ENCODE peak calls at places on chromosomes 6 and 20, in five cellular contexts. L is cardiac fibroblast, V is mucosa of descending colon, J is glutamatergic neuron, I is astrocyte of the cerebellum. B is an unnamed sample.

GRCh38 chr20:18879262-18879661 is 65.7 kb downstream of the SCP2D1 start:
- DNase-seq in L (no peak), V (no peak), J (no peak), I (no peak), B (no peak)

GRCh38 chr20:32010096-32010495 is at the start of gene CCM2L:
- DNase-seq in L (no peak), V (no peak), J (no peak), I (no peak), B (no peak)

GRCh38 chr20:64131406-64131805 is 24.0 kb upstream of the NPBWR2 start:
- DNase-seq in L (peak), V (no peak), J (peak), I (no peak), B (no peak)

GRCh38 chr20:59063358-59064213 is 21.0 kb upstream of the PRELID3B start:
- DNase-seq in L (peak), V (no peak), J (no peak), I (no peak), B (no peak)

GRCh38 chr6:157494132-157494705 is 113.2 kb downstream of the ZDHHC14 start:
- DNase-seq in L (no peak), V (no peak), J (no peak), I (peak), B (no peak)

GRCh38 chr20:25081065-25081729 is 744 bp downstream of the VSX1 start:
- DNase-seq in L (no peak), V (peak), J (peak), I (no peak), B (no peak)

GRCh38 chr20:2123720-2124119 is 22.1 kb downstream of the STK35 start:
- DNase-seq in L (no peak), V (no peak), J (no peak), I (no peak), B (no peak)

GRCh38 chr6:138622967-138623366 is 123.7 kb upstream of the NHSL1 start:
- DNase-seq in L (peak), V (no peak), J (no peak), I (no peak), B (no peak)

GRCh38 chr6:142210606-142211005 is 63.5 kb downstream of the VTA1 start:
- DNase-seq in L (peak), V (no peak), J (no peak), I (no peak), B (no peak)

GRCh38 chr6:157556671-157557430 is 175.9 kb downstream of the ZDHHC14 start:
- DNase-seq in L (no peak), V (no peak), J (no peak), I (no peak), B (no peak)

GRCh38 chr6:47698342-47698787 is at the start of gene ADGRF4:
- DNase-seq in L (peak), V (peak), J (no peak), I (no peak), B (no peak)

GRCh38 chr6:148890091-148890490 is 143.3 kb downstream of the UST start:
- DNase-seq in L (no peak), V (no peak), J (no peak), I (no peak), B (no peak)

GRCh38 chr6:97186416-97186999 is 96.5 kb downstream of the MMS22L start:
- DNase-seq in L (peak), V (peak), J (peak), I (peak), B (peak)

GRCh38 chr6:12354499-12354898 is 64.3 kb downstream of the EDN1 start:
- DNase-seq in L (peak), V (no peak), J (peak), I (peak), B (no peak)

GRCh38 chr20:40582531-40582930 is 106.5 kb downstream of the MAFB start:
- DNase-seq in L (no peak), V (peak), J (no peak), I (no peak), B (no peak)

GRCh38 chr6:28597217-28597835 is 71.6 kb downstream of the GPX5 start:
- DNase-seq in L (peak), V (no peak), J (no peak), I (no peak), B (peak)

GRCh38 chr6:80622641-80623040 is 516.2 kb downstream of the BCKDHB start:
- DNase-seq in L (no peak), V (no peak), J (no peak), I (no peak), B (no peak)

GRCh38 chr6:25637946-25638345 is 14.1 kb upstream of the SCGN start:
- DNase-seq in L (no peak), V (peak), J (no peak), I (no peak), B (no peak)

GRCh38 chr6:155528982-155529453 is 73.4 kb upstream of the NOX3 start:
- DNase-seq in L (peak), V (no peak), J (no peak), I (peak), B (peak)

GRCh38 chr6:150290429-150290828 is 78.4 kb upstream of the IYD start:
- DNase-seq in L (peak), V (no peak), J (no peak), I (no peak), B (no peak)

GRCh38 chr6:158068156-158068892 is 86.7 kb downstream of the SYNJ2 start:
- DNase-seq in L (no peak), V (no peak), J (no peak), I (no peak), B (no peak)

GRCh38 chr6:13508711-13509705 is 21.6 kb upstream of the GFOD1 start:
- DNase-seq in L (peak), V (no peak), J (no peak), I (peak), B (peak)

GRCh38 chr6:37503486-37503980 is 3.8 kb upstream of the CCDC167 start:
- DNase-seq in L (no peak), V (no peak), J (no peak), I (no peak), B (no peak)

GRCh38 chr20:60749804-60750602 is 502.1 kb upstream of the CDH4 start:
- DNase-seq in L (no peak), V (no peak), J (no peak), I (no peak), B (no peak)

GRCh38 chr20:46835418-46835817 is 59.2 kb upstream of the EYA2 start:
- DNase-seq in L (no peak), V (no peak), J (no peak), I (no peak), B (no peak)

GRCh38 chr6:108294787-108295625 is at the start of gene AFG1L:
- DNase-seq in L (peak), V (peak), J (peak), I (peak), B (peak)
- TF ChIP-seq CTCF in L (no peak), V (no peak), J (no peak), I (no peak), B (no peak)

GRCh38 chr6:72712921-72713320 is 91.1 kb downstream of the KCNQ5 start:
- DNase-seq in L (no peak), V (no peak), J (no peak), I (peak), B (peak)

GRCh38 chr6:72704979-72705378 is 83.1 kb downstream of the KCNQ5 start:
- DNase-seq in L (peak), V (no peak), J (no peak), I (no peak), B (no peak)

GRCh38 chr6:72715119-72715518 is 93.3 kb downstream of the KCNQ5 start:
- DNase-seq in L (no peak), V (no peak), J (no peak), I (no peak), B (no peak)

DNA sequence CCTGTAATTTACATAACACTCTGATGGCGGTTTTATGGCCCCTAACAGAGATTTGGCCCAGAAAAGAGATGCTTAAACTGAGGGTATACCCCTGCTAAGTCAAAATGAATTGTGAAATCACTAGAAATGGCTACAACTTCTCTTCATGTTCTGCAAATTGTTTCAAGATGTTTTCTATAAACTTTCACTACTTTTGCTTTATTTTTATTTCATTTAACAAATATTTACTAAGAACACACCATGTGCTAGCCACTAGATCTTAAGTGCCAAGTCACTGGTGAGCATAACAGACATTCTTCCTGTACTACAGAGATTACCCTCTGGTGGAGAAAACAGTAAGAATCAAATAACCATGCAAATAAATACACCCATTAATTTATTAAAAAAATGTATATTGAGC is 87.6 kb downstream of the KCNQ5 start:
- DNase-seq in L (no peak), V (no peak), J (no peak), I (no peak), B (peak)
- TF ChIP-seq CTCF in L (no peak), V (no peak), J (no peak), I (no peak), B (peak)

DNA sequence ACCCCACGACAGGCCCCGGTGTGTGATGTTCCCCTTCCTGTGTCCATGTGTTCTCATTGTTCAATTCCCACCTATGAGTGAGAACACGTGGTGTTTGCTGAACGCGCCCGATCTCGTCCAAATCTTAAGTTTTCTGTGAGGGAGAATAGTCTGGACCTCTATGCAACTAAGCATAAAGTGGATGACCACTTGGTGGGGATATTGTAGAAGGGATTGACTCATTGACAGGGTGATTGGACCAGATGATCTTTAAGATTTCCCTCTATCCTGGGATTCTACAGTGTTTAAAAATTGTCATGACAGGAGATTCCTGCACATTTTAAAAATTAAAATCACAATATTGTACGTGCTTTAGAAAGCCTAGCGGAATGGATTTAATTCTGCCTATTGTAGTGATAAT is 141.3 kb downstream of the TRMT11 start:
- DNase-seq in L (no peak), V (no peak), J (no peak), I (no peak), B (no peak)
- TF ChIP-seq CTCF in L (no peak), V (no peak), J (no peak), I (peak), B (no peak)

GRCh38 chr6:152948150-152948768 is 34.6 kb downstream of the FBXO5 start:
- DNase-seq in L (peak), V (peak), J (no peak), I (peak), B (no peak)
- TF ChIP-seq CTCF in L (peak), V (peak), J (peak), I (peak), B (peak)

GRCh38 chr6:66496659-66497058 is 789.6 kb upstream of the EYS start:
- DNase-seq in L (no peak), V (no peak), J (no peak), I (no peak), B (no peak)
- TF ChIP-seq CTCF in L (no peak), V (no peak), J (peak), I (peak), B (no peak)

DNA sequence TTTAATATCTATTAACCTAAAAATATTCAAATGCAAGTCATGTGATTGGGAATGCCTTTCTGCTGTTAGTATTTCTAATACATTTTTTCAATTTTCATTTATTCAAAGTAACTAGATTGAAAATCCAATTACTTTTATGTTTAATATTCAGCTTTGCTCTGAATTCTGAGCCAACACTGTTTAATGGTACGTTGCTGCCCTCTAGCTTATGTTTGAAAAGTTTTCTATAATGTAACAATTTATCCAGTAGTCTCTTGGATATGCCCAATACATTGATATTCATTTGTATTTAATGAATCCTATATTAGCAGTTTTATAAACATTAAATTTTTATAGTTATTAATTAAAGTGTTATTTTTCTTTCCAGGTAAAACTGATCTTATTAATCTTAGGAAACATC is 47.4 kb downstream of the LGSN start:
- DNase-seq in L (peak), V (no peak), J (no peak), I (peak), B (no peak)
- TF ChIP-seq CTCF in L (peak), V (no peak), J (peak), I (no peak), B (peak)

GRCh38 chr6:170522565-170523183 is 30.4 kb downstream of the PSMB1 start:
- DNase-seq in L (peak), V (no peak), J (peak), I (no peak), B (no peak)
- TF ChIP-seq CTCF in L (peak), V (no peak), J (peak), I (peak), B (peak)

GRCh38 chr6:16181429-16182359 is 52.8 kb downstream of the MYLIP start:
- DNase-seq in L (no peak), V (no peak), J (no peak), I (no peak), B (no peak)

GRCh38 chr6:16187185-16187584 is 51.2 kb upstream of the GMPR start:
- DNase-seq in L (no peak), V (no peak), J (no peak), I (no peak), B (no peak)

GRCh38 chr6:16184554-16184953 is 53.8 kb upstream of the GMPR start:
- DNase-seq in L (no peak), V (no peak), J (no peak), I (no peak), B (no peak)

GRCh38 chr6:16182428-16182827 is 53.5 kb downstream of the MYLIP start:
- DNase-seq in L (no peak), V (no peak), J (no peak), I (no peak), B (no peak)

GRCh38 chr6:16184129-16184528 is 54.3 kb upstream of the GMPR start:
- DNase-seq in L (peak), V (peak), J (no peak), I (no peak), B (no peak)
- TF ChIP-seq CTCF in L (peak), V (no peak), J (no peak), I (peak), B (no peak)